ENCODE peak calls at places on chromosomes 3 and 15, in six cellular contexts. Q is fibroblast of lung, K is mesendoderm, J is K562, M is PC-9, A is Peyer's patch. N is an unnamed sample. For H3K4me1 and H3K27me3, the result is how much of the 10 kb centered on the place peaks cover.

GRCh38 chr15:70258369-70259029 is 160.8 kb upstream of the TLE3 start:
- DNase-seq in Q (no peak), K (no peak), J (peak), M (no peak), A (peak), N (no peak)

GRCh38 chr3:31934018-31934417 is 47.0 kb downstream of the OSBPL10 start:
- DNase-seq in Q (no peak), K (peak), J (no peak), M (no peak), A (no peak), N (peak)

GRCh38 chr3:165185707-165186327 is 10.4 kb downstream of the SLITRK3 start:
- DNase-seq in Q (peak), K (peak), J (peak), M (peak), A (peak), N (peak)

GRCh38 chr3:149362361-149362760 is 15.1 kb downstream of the TM4SF1 start:
- DNase-seq in Q (no peak), K (no peak), J (no peak), M (no peak), A (no peak), N (no peak)

GRCh38 chr15:29322407-29322806 is 52.8 kb upstream of the NSMCE3 start:
- DNase-seq in Q (peak), K (peak), J (no peak), M (no peak), A (no peak), N (no peak)

GRCh38 chr15:51260262-51260661 is 78.1 kb downstream of the CYP19A1 start:
- DNase-seq in Q (no peak), K (no peak), J (no peak), M (no peak), A (no peak), N (peak)

GRCh38 chr3:145266368-145266767 is 894.6 kb downstream of the PLOD2 start:
- DNase-seq in Q (no peak), K (peak), J (no peak), M (no peak), A (no peak), N (no peak)

GRCh38 chr15:21260966-21261395 is 179.3 kb downstream of the POTEB3 start:
- DNase-seq in Q (no peak), K (no peak), J (no peak), M (no peak), A (peak), N (peak)

GRCh38 chr15:29097971-29098370 is 171.7 kb downstream of the NSMCE3 start:
- DNase-seq in Q (no peak), K (no peak), J (no peak), M (no peak), A (no peak), N (no peak)

GRCh38 chr3:14880486-14881179 is 61.9 kb downstream of the FGD5 start:
- DNase-seq in Q (no peak), K (no peak), J (no peak), M (no peak), A (no peak), N (no peak)

GRCh38 chr3:155646554-155647189 is 98.2 kb downstream of the PLCH1 start:
- DNase-seq in Q (no peak), K (no peak), J (no peak), M (no peak), A (no peak), N (no peak)

GRCh38 chr3:53845103-53845880 is 927 bp downstream of the CHDH start:
- DNase-seq in Q (peak), K (peak), J (peak), M (no peak), A (no peak), N (peak)

GRCh38 chr3:30664884-30665283 is 58.5 kb downstream of the TGFBR2 start:
- DNase-seq in Q (no peak), K (no peak), J (peak), M (no peak), A (no peak), N (no peak)

GRCh38 chr3:11718582-11719405 is 75.1 kb upstream of the VGLL4 start:
- DNase-seq in Q (peak), K (peak), J (no peak), M (peak), A (peak), N (peak)

GRCh38 chr15:34084086-34084485 is 17.6 kb downstream of the EMC7 start:
- DNase-seq in Q (peak), K (no peak), J (no peak), M (no peak), A (no peak), N (no peak)

GRCh38 chr15:66835558-66835878 is 133.5 kb downstream of the SMAD6 start:
- DNase-seq in Q (peak), K (no peak), J (no peak), M (no peak), A (peak), N (no peak)

GRCh38 chr3:149877668-149878067 is 64.7 kb downstream of the RNF13 start:
- DNase-seq in Q (no peak), K (no peak), J (no peak), M (no peak), A (no peak), N (no peak)

GRCh38 chr3:126314305-126315082 is 42.7 kb downstream of the KLF15 start:
- DNase-seq in Q (no peak), K (no peak), J (no peak), M (no peak), A (no peak), N (no peak)

GRCh38 chr3:183268361-183268760 is 15.3 kb downstream of the B3GNT5 start:
- DNase-seq in Q (no peak), K (peak), J (no peak), M (no peak), A (no peak), N (no peak)
- H3K4me1 ChIP-seq in Q (under half), K (under half), J (under half), M (half or more), A (under half), N (under half)

GRCh38 chr3:109331692-109332091 is 5.7 kb downstream of the DPPA4 start:
- DNase-seq in Q (no peak), K (no peak), J (no peak), M (no peak), A (no peak), N (no peak)

GRCh38 chr3:109325657-109326056 is 9.3 kb upstream of the DPPA2 start:
- DNase-seq in Q (no peak), K (no peak), J (no peak), M (no peak), A (no peak), N (no peak)

GRCh38 chr3:109325109-109325508 is 8.8 kb upstream of the DPPA2 start:
- DNase-seq in Q (no peak), K (no peak), J (no peak), M (no peak), A (no peak), N (no peak)

GRCh38 chr3:109330405-109330804 is 6.9 kb downstream of the DPPA4 start:
- DNase-seq in Q (no peak), K (peak), J (no peak), M (no peak), A (no peak), N (no peak)

DNA sequence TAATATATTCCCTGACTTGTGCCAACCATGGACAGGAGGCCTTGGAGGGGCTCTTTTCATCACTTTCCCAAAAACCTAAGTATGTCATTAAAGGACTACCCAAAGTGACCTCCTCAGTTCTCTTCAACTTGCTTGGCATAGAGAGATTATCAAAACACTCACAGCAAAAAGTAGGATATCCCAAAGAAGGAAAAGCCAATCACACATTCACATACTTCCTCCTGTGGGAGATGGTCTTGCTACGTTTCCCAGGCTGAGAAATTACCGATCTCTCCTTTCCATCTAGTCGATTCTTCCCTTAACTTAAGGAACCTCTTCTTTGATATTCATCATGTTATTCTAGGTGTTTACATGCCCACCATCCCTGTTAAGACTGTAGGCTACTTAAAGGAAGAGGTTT is 9.1 kb downstream of the DPPA4 start:
- DNase-seq in Q (no peak), K (no peak), J (no peak), M (no peak), A (no peak), N (no peak)
- H3K27me3 ChIP-seq in Q (under half), K (under half), J (under half), M (under half), A (under half), N (under half)

GRCh38 chr3:59653405-59654119 is 603.7 kb upstream of the CFAP20DC start:
- DNase-seq in Q (no peak), K (no peak), J (no peak), M (no peak), A (no peak), N (no peak)
- H3K27ac ChIP-seq in Q (no peak), K (no peak), J (no peak), M (no peak), A (peak), N (no peak)

DNA sequence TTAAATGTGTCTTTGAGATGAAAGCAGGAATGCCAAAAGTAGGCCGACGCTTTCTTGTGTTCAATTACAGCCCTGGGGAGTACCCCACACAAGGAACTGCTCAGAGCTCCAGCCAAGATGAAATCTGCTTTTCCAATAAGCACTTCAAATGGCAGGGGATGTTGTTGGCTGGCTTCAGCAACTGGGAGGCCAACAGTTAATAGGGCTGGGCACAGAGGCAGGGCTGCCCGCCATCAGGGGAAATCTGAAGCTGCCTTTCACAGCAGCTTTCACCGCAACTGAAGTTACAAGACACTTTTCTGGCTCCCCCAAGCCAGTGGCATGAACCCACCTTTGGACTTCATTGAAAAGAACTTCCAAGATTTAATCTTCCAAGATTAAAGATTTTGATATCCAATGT is 40.6 kb downstream of the CPN2 start:
- DNase-seq in Q (no peak), K (no peak), J (no peak), M (no peak), A (no peak), N (no peak)
- H3K4me1 ChIP-seq in Q (under half), K (under half), J (under half), M (under half), A (under half), N (under half)

GRCh38 chr15:73844356-73844755 is 29.0 kb upstream of the TBC1D21 start:
- DNase-seq in Q (no peak), K (peak), J (no peak), M (no peak), A (peak), N (no peak)
- H3K27me3 ChIP-seq in Q (under half), K (under half), J (under half), M (half or more), A (under half), N (under half)

GRCh38 chr15:71715914-71716313 is 94.4 kb upstream of the NR2E3 start:
- DNase-seq in Q (no peak), K (no peak), J (no peak), M (no peak), A (no peak), N (no peak)
- H3K27ac ChIP-seq in Q (no peak), K (no peak), J (no peak), M (no peak), A (no peak), N (no peak)

N was measured in SJSA1.